ENCODE peak calls at places on chromosomes 13 and 19, in ten cellular contexts. One of them, this sample, is unnamed.

GRCh38 chr19:51798127-51798526 is 3.2 kb downstream of the FPR3 start:
- ATAC-seq in psoas muscle: no peak
- ATAC-seq in activated CD8-positive, alpha-beta T cell treated with anti-CD3 and anti-CD28 coated beads, Interleukin-2, amount 10 ng/mL, durations not matched to agents 7 days and 5 days: no peak
- ATAC-seq in heart right ventricle: no peak
- ATAC-seq in naive B cell: no peak
- ATAC-seq in PC-3: no peak
- ATAC-seq in lower lobe of right lung: no peak
- ATAC-seq in natural killer cell treated with Interleukin-12 subunit alpha and Interleukin-12 subunit beta and Interleukin-15 and Interleukin-18, amount 100 ng/mL, for 72 hours: no peak
- ATAC-seq in Right ventricle myocardium superior: no peak
- ATAC-seq in right cardiac atrium: no peak
- ATAC-seq in this sample: no peak

GRCh38 chr19:15316498-15316897 is 15.8 kb downstream of the BRD4 start:
- ATAC-seq in psoas muscle: no peak
- ATAC-seq in activated CD8-positive, alpha-beta T cell treated with anti-CD3 and anti-CD28 coated beads, Interleukin-2, amount 10 ng/mL, durations not matched to agents 7 days and 5 days: peak
- ATAC-seq in heart right ventricle: no peak
- ATAC-seq in naive B cell: peak
- ATAC-seq in PC-3: no peak
- ATAC-seq in lower lobe of right lung: no peak
- ATAC-seq in natural killer cell treated with Interleukin-12 subunit alpha and Interleukin-12 subunit beta and Interleukin-15 and Interleukin-18, amount 100 ng/mL, for 72 hours: no peak
- ATAC-seq in Right ventricle myocardium superior: no peak
- ATAC-seq in right cardiac atrium: no peak
- ATAC-seq in this sample: no peak

GRCh38 chr13:95239293-95239692 is 62.0 kb downstream of the ABCC4 start:
- ATAC-seq in psoas muscle: no peak
- ATAC-seq in activated CD8-positive, alpha-beta T cell treated with anti-CD3 and anti-CD28 coated beads, Interleukin-2, amount 10 ng/mL, durations not matched to agents 7 days and 5 days: no peak
- ATAC-seq in heart right ventricle: no peak
- ATAC-seq in naive B cell: peak
- ATAC-seq in PC-3: no peak
- ATAC-seq in lower lobe of right lung: no peak
- ATAC-seq in natural killer cell treated with Interleukin-12 subunit alpha and Interleukin-12 subunit beta and Interleukin-15 and Interleukin-18, amount 100 ng/mL, for 72 hours: no peak
- ATAC-seq in Right ventricle myocardium superior: no peak
- ATAC-seq in right cardiac atrium: no peak
- ATAC-seq in this sample: no peak

GRCh38 chr13:51397262-51397933 is 55.4 kb downstream of the INTS6 start:
- ATAC-seq in psoas muscle: peak
- ATAC-seq in activated CD8-positive, alpha-beta T cell treated with anti-CD3 and anti-CD28 coated beads, Interleukin-2, amount 10 ng/mL, durations not matched to agents 7 days and 5 days: no peak
- ATAC-seq in heart right ventricle: peak
- ATAC-seq in naive B cell: no peak
- ATAC-seq in PC-3: peak
- ATAC-seq in lower lobe of right lung: peak
- ATAC-seq in natural killer cell treated with Interleukin-12 subunit alpha and Interleukin-12 subunit beta and Interleukin-15 and Interleukin-18, amount 100 ng/mL, for 72 hours: no peak
- ATAC-seq in Right ventricle myocardium superior: peak
- ATAC-seq in right cardiac atrium: peak
- ATAC-seq in this sample: peak

GRCh38 chr19:20388826-20389225 is 176.8 kb downstream of the ZNF737 start:
- ATAC-seq in psoas muscle: no peak
- ATAC-seq in activated CD8-positive, alpha-beta T cell treated with anti-CD3 and anti-CD28 coated beads, Interleukin-2, amount 10 ng/mL, durations not matched to agents 7 days and 5 days: no peak
- ATAC-seq in heart right ventricle: no peak
- ATAC-seq in naive B cell: no peak
- ATAC-seq in PC-3: no peak
- ATAC-seq in lower lobe of right lung: no peak
- ATAC-seq in natural killer cell treated with Interleukin-12 subunit alpha and Interleukin-12 subunit beta and Interleukin-15 and Interleukin-18, amount 100 ng/mL, for 72 hours: no peak
- ATAC-seq in Right ventricle myocardium superior: no peak
- ATAC-seq in right cardiac atrium: no peak
- ATAC-seq in this sample: no peak

GRCh38 chr13:42740753-42741152 is 40.6 kb upstream of the FAM216B start:
- ATAC-seq in psoas muscle: no peak
- ATAC-seq in activated CD8-positive, alpha-beta T cell treated with anti-CD3 and anti-CD28 coated beads, Interleukin-2, amount 10 ng/mL, durations not matched to agents 7 days and 5 days: no peak
- ATAC-seq in heart right ventricle: no peak
- ATAC-seq in naive B cell: no peak
- ATAC-seq in PC-3: no peak
- ATAC-seq in lower lobe of right lung: no peak
- ATAC-seq in natural killer cell treated with Interleukin-12 subunit alpha and Interleukin-12 subunit beta and Interleukin-15 and Interleukin-18, amount 100 ng/mL, for 72 hours: no peak
- ATAC-seq in Right ventricle myocardium superior: peak
- ATAC-seq in right cardiac atrium: no peak
- ATAC-seq in this sample: no peak

GRCh38 chr13:72290962-72291681 is 424.1 kb upstream of the DACH1 start:
- ATAC-seq in psoas muscle: no peak
- ATAC-seq in activated CD8-positive, alpha-beta T cell treated with anti-CD3 and anti-CD28 coated beads, Interleukin-2, amount 10 ng/mL, durations not matched to agents 7 days and 5 days: no peak
- ATAC-seq in heart right ventricle: no peak
- ATAC-seq in naive B cell: no peak
- ATAC-seq in PC-3: peak
- ATAC-seq in lower lobe of right lung: no peak
- ATAC-seq in natural killer cell treated with Interleukin-12 subunit alpha and Interleukin-12 subunit beta and Interleukin-15 and Interleukin-18, amount 100 ng/mL, for 72 hours: no peak
- ATAC-seq in Right ventricle myocardium superior: no peak
- ATAC-seq in right cardiac atrium: no peak
- ATAC-seq in this sample: no peak

GRCh38 chr13:28550721-28551497 is 56.0 kb upstream of the FLT1 start:
- ATAC-seq in psoas muscle: no peak
- ATAC-seq in activated CD8-positive, alpha-beta T cell treated with anti-CD3 and anti-CD28 coated beads, Interleukin-2, amount 10 ng/mL, durations not matched to agents 7 days and 5 days: no peak
- ATAC-seq in heart right ventricle: no peak
- ATAC-seq in naive B cell: no peak
- ATAC-seq in PC-3: no peak
- ATAC-seq in lower lobe of right lung: no peak
- ATAC-seq in natural killer cell treated with Interleukin-12 subunit alpha and Interleukin-12 subunit beta and Interleukin-15 and Interleukin-18, amount 100 ng/mL, for 72 hours: no peak
- ATAC-seq in Right ventricle myocardium superior: no peak
- ATAC-seq in right cardiac atrium: no peak
- ATAC-seq in this sample: no peak

GRCh38 chr13:51733656-51734334 is 70.2 kb downstream of the DHRS12 start:
- ATAC-seq in psoas muscle: no peak
- ATAC-seq in activated CD8-positive, alpha-beta T cell treated with anti-CD3 and anti-CD28 coated beads, Interleukin-2, amount 10 ng/mL, durations not matched to agents 7 days and 5 days: no peak
- ATAC-seq in heart right ventricle: no peak
- ATAC-seq in naive B cell: no peak
- ATAC-seq in PC-3: peak
- ATAC-seq in lower lobe of right lung: peak
- ATAC-seq in natural killer cell treated with Interleukin-12 subunit alpha and Interleukin-12 subunit beta and Interleukin-15 and Interleukin-18, amount 100 ng/mL, for 72 hours: no peak
- ATAC-seq in Right ventricle myocardium superior: no peak
- ATAC-seq in right cardiac atrium: peak
- ATAC-seq in this sample: peak

GRCh38 chr19:41895745-41896580 is 13.0 kb downstream of the ARHGEF1 start:
- ATAC-seq in psoas muscle: no peak
- ATAC-seq in activated CD8-positive, alpha-beta T cell treated with anti-CD3 and anti-CD28 coated beads, Interleukin-2, amount 10 ng/mL, durations not matched to agents 7 days and 5 days: peak
- ATAC-seq in heart right ventricle: no peak
- ATAC-seq in naive B cell: peak
- ATAC-seq in PC-3: no peak
- ATAC-seq in lower lobe of right lung: no peak
- ATAC-seq in natural killer cell treated with Interleukin-12 subunit alpha and Interleukin-12 subunit beta and Interleukin-15 and Interleukin-18, amount 100 ng/mL, for 72 hours: no peak
- ATAC-seq in Right ventricle myocardium superior: no peak
- ATAC-seq in right cardiac atrium: no peak
- ATAC-seq in this sample: no peak

GRCh38 chr13:110446570-110446880 is 115.0 kb downstream of the RAB20 start:
- ATAC-seq in psoas muscle: no peak
- ATAC-seq in activated CD8-positive, alpha-beta T cell treated with anti-CD3 and anti-CD28 coated beads, Interleukin-2, amount 10 ng/mL, durations not matched to agents 7 days and 5 days: no peak
- ATAC-seq in heart right ventricle: no peak
- ATAC-seq in naive B cell: no peak
- ATAC-seq in PC-3: no peak
- ATAC-seq in lower lobe of right lung: no peak
- ATAC-seq in natural killer cell treated with Interleukin-12 subunit alpha and Interleukin-12 subunit beta and Interleukin-15 and Interleukin-18, amount 100 ng/mL, for 72 hours: no peak
- ATAC-seq in Right ventricle myocardium superior: no peak
- ATAC-seq in right cardiac atrium: no peak
- ATAC-seq in this sample: no peak

GRCh38 chr13:73210218-73210883 is 151.5 kb downstream of the KLF5 start:
- ATAC-seq in psoas muscle: no peak
- ATAC-seq in activated CD8-positive, alpha-beta T cell treated with anti-CD3 and anti-CD28 coated beads, Interleukin-2, amount 10 ng/mL, durations not matched to agents 7 days and 5 days: no peak
- ATAC-seq in heart right ventricle: no peak
- ATAC-seq in naive B cell: no peak
- ATAC-seq in PC-3: peak
- ATAC-seq in lower lobe of right lung: peak
- ATAC-seq in natural killer cell treated with Interleukin-12 subunit alpha and Interleukin-12 subunit beta and Interleukin-15 and Interleukin-18, amount 100 ng/mL, for 72 hours: no peak
- ATAC-seq in Right ventricle myocardium superior: no peak
- ATAC-seq in right cardiac atrium: no peak
- ATAC-seq in this sample: no peak

GRCh38 chr13:55576389-55576788 is 1564.3 kb upstream of the PRR20A start:
- ATAC-seq in psoas muscle: no peak
- ATAC-seq in activated CD8-positive, alpha-beta T cell treated with anti-CD3 and anti-CD28 coated beads, Interleukin-2, amount 10 ng/mL, durations not matched to agents 7 days and 5 days: no peak
- ATAC-seq in heart right ventricle: no peak
- ATAC-seq in naive B cell: no peak
- ATAC-seq in PC-3: no peak
- ATAC-seq in lower lobe of right lung: no peak
- ATAC-seq in natural killer cell treated with Interleukin-12 subunit alpha and Interleukin-12 subunit beta and Interleukin-15 and Interleukin-18, amount 100 ng/mL, for 72 hours: no peak
- ATAC-seq in Right ventricle myocardium superior: no peak
- ATAC-seq in right cardiac atrium: no peak
- ATAC-seq in this sample: no peak